ENCODE peak calls at places on chromosomes 5 and 9, in six cellular contexts. One of them, this sample, is unnamed.

GRCh38 chr5:76664065-76664464 is 40.9 kb upstream of the F2RL2 start:
- DNase-seq in HepG2: no peak
- DNase-seq in A549: no peak
- DNase-seq in GM12878: no peak
- DNase-seq in NB4: peak; percentile 25
- DNase-seq in K562: no peak
- DNase-seq in this sample: no peak

GRCh38 chr9:34623386-34624235 is 3.3 kb upstream of the DCTN3 start:
- DNase-seq in HepG2: no peak
- DNase-seq in A549: no peak
- DNase-seq in GM12878: no peak
- DNase-seq in NB4: no peak
- DNase-seq in K562: no peak
- DNase-seq in this sample: no peak

GRCh38 chr5:149740341-149740740 is 10.2 kb downstream of the PPARGC1B start:
- DNase-seq in HepG2: no peak
- DNase-seq in A549: no peak
- DNase-seq in GM12878: no peak
- DNase-seq in NB4: no peak
- DNase-seq in K562: no peak
- DNase-seq in this sample: no peak

GRCh38 chr9:2411459-2412215 is 209.9 kb upstream of the VLDLR start:
- DNase-seq in HepG2: no peak
- DNase-seq in A549: no peak
- DNase-seq in GM12878: no peak
- DNase-seq in NB4: no peak
- DNase-seq in K562: no peak
- DNase-seq in this sample: no peak

GRCh38 chr9:130265431-130266235 is at the start of gene HMCN2:
- DNase-seq in HepG2: no peak
- DNase-seq in A549: no peak
- DNase-seq in GM12878: no peak
- DNase-seq in NB4: peak; percentile 40
- DNase-seq in K562: no peak
- DNase-seq in this sample: no peak

GRCh38 chr9:125674981-125675973 is 31.7 kb downstream of the MAPKAP1 start:
- DNase-seq in HepG2: peak; percentile 51
- DNase-seq in A549: peak; percentile 53
- DNase-seq in GM12878: no peak
- DNase-seq in NB4: no peak
- DNase-seq in K562: no peak
- DNase-seq in this sample: peak; percentile 89

GRCh38 chr9:27033815-27034403 is 28.4 kb upstream of the LRRC19 start:
- DNase-seq in HepG2: peak; percentile 30
- DNase-seq in A549: peak; percentile 59
- DNase-seq in GM12878: peak; percentile 13
- DNase-seq in NB4: peak; percentile 73
- DNase-seq in K562: peak; percentile 33
- DNase-seq in this sample: peak; percentile 78

GRCh38 chr9:73023025-73023541 is 70.2 kb upstream of the ALDH1A1 start:
- DNase-seq in HepG2: peak; percentile 75
- DNase-seq in A549: peak; percentile 42
- DNase-seq in GM12878: peak; percentile 3
- DNase-seq in NB4: peak; percentile 54
- DNase-seq in K562: peak; percentile 72
- DNase-seq in this sample: peak; percentile 80

GRCh38 chr9:80556631-80557030 is 984.9 kb downstream of the TLE4 start:
- DNase-seq in HepG2: no peak
- DNase-seq in A549: no peak
- DNase-seq in GM12878: no peak
- DNase-seq in NB4: no peak
- DNase-seq in K562: no peak
- DNase-seq in this sample: no peak

GRCh38 chr5:62199792-62200716 is 106.0 kb upstream of the KIF2A start:
- DNase-seq in HepG2: no peak
- DNase-seq in A549: no peak
- DNase-seq in GM12878: no peak
- DNase-seq in NB4: peak; percentile 31
- DNase-seq in K562: no peak
- DNase-seq in this sample: no peak

GRCh38 chr9:114787781-114788498 is 17.9 kb downstream of the TNFSF15 start:
- DNase-seq in HepG2: no peak
- DNase-seq in A549: no peak
- DNase-seq in GM12878: no peak
- DNase-seq in NB4: no peak
- DNase-seq in K562: no peak
- DNase-seq in this sample: no peak

GRCh38 chr9:68950188-68950587 is 63.7 kb downstream of the PRKACG start:
- DNase-seq in HepG2: no peak
- DNase-seq in A549: no peak
- DNase-seq in GM12878: no peak
- DNase-seq in NB4: no peak
- DNase-seq in K562: no peak
- DNase-seq in this sample: no peak

GRCh38 chr9:68947015-68947414 is 66.9 kb downstream of the PRKACG start:
- DNase-seq in HepG2: no peak
- DNase-seq in A549: no peak
- DNase-seq in GM12878: no peak
- DNase-seq in NB4: no peak
- DNase-seq in K562: no peak
- DNase-seq in this sample: no peak

GRCh38 chr9:68950689-68951088 is 63.2 kb downstream of the PRKACG start:
- DNase-seq in HepG2: no peak
- DNase-seq in A549: no peak
- DNase-seq in GM12878: no peak
- DNase-seq in NB4: no peak
- DNase-seq in K562: no peak
- DNase-seq in this sample: no peak

GRCh38 chr9:68947842-68948569 is 65.9 kb downstream of the PRKACG start:
- DNase-seq in HepG2: no peak
- DNase-seq in A549: no peak
- DNase-seq in GM12878: no peak
- DNase-seq in NB4: no peak
- DNase-seq in K562: no peak
- DNase-seq in this sample: no peak

GRCh38 chr9:68949271-68950000 is 64.5 kb downstream of the PRKACG start:
- DNase-seq in HepG2: no peak
- DNase-seq in A549: no peak
- DNase-seq in GM12878: peak; percentile 45
- DNase-seq in NB4: no peak
- DNase-seq in K562: no peak
- DNase-seq in this sample: no peak
- TF ChIP-seq MYC in HepG2: no peak
- TF ChIP-seq MYC in A549: no peak
- TF ChIP-seq MYC in GM12878: no peak
- TF ChIP-seq MYC in NB4: no peak
- TF ChIP-seq MYC in K562: no peak
- TF ChIP-seq MYC in this sample: no peak

GRCh38 chr9:88746029-88746743 is 211.2 kb downstream of the NXNL2 start:
- DNase-seq in HepG2: no peak
- DNase-seq in A549: no peak
- DNase-seq in GM12878: no peak
- DNase-seq in NB4: no peak
- DNase-seq in K562: no peak
- DNase-seq in this sample: no peak
- TF ChIP-seq MYC in HepG2: no peak
- TF ChIP-seq MYC in A549: no peak
- TF ChIP-seq MYC in GM12878: no peak
- TF ChIP-seq MYC in NB4: no peak
- TF ChIP-seq MYC in K562: no peak
- TF ChIP-seq MYC in this sample: no peak

GRCh38 chr5:4874097-4874496 is 266.0 kb upstream of the ADAMTS16 start:
- DNase-seq in HepG2: no peak
- DNase-seq in A549: no peak
- DNase-seq in GM12878: no peak
- DNase-seq in NB4: no peak
- DNase-seq in K562: no peak
- DNase-seq in this sample: no peak

GRCh38 chr5:4879075-4879474 is 261.1 kb upstream of the ADAMTS16 start:
- DNase-seq in HepG2: no peak
- DNase-seq in A549: no peak
- DNase-seq in GM12878: no peak
- DNase-seq in NB4: no peak
- DNase-seq in K562: no peak
- DNase-seq in this sample: no peak

GRCh38 chr5:4868140-4868735 is 271.9 kb upstream of the ADAMTS16 start:
- DNase-seq in HepG2: peak; percentile 42
- DNase-seq in A549: peak; percentile 76
- DNase-seq in GM12878: no peak
- DNase-seq in NB4: peak; percentile 55
- DNase-seq in K562: peak; percentile 74
- DNase-seq in this sample: no peak

GRCh38 chr5:4875942-4876341 is 264.2 kb upstream of the ADAMTS16 start:
- DNase-seq in HepG2: no peak
- DNase-seq in A549: no peak
- DNase-seq in GM12878: no peak
- DNase-seq in NB4: no peak
- DNase-seq in K562: no peak
- DNase-seq in this sample: no peak

DNA sequence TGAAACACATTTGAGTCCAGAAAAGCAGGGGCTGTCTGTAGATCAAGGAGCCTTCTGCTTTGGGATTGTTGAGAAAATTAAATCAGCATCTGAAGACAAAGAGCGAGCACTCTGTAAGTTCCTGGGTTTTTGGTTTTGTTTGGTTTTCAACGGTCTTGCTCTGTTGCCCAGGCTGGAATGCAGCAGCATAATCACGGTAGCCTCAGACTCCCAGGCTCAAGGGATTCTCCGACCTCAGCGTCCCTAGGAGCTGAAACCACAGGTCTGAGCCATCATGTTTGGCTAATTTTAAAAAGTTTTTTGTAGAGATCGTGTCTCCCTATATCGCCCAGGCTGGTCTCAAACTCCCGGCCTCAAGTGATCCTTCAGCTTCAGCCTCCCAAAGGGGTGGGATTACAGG is 266.5 kb upstream of the ADAMTS16 start:
- DNase-seq in HepG2: no peak
- DNase-seq in A549: no peak
- DNase-seq in GM12878: no peak
- DNase-seq in NB4: no peak
- DNase-seq in K562: no peak
- DNase-seq in this sample: no peak
- TF ChIP-seq MYC in HepG2: no peak
- TF ChIP-seq MYC in A549: no peak
- TF ChIP-seq MYC in GM12878: no peak
- TF ChIP-seq MYC in NB4: no peak
- TF ChIP-seq MYC in K562: no peak
- TF ChIP-seq MYC in this sample: no peak

DNA sequence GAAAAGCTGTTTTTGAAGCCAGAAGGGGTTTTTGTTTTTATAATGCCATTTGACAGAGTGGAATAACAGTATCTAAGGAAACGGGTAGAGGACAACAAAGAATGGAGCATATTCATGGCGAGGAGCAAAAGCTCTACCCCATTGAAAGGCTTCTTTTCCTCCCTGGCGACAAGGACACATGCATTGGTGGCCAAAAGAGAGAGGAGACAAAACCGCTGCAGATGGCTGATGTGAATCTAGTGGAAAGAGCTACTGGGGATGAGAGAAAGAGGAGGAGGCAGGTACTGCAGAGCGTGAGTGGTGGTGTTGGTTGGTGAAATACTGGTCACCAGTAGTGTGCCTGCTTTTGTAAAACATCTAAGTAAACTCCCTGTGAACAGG is 485 bp downstream of the APC start:
- DNase-seq in HepG2: no peak
- DNase-seq in A549: no peak
- DNase-seq in GM12878: no peak
- DNase-seq in NB4: peak; percentile 46
- DNase-seq in K562: peak; percentile 59
- DNase-seq in this sample: no peak
- TF ChIP-seq MYC in HepG2: no peak
- TF ChIP-seq MYC in A549: no peak
- TF ChIP-seq MYC in GM12878: no peak
- TF ChIP-seq MYC in NB4: no peak
- TF ChIP-seq MYC in K562: no peak
- TF ChIP-seq MYC in this sample: no peak

GRCh38 chr5:145536133-145536532 is 299.0 kb downstream of the PRELID2 start:
- DNase-seq in HepG2: no peak
- DNase-seq in A549: no peak
- DNase-seq in GM12878: no peak
- DNase-seq in NB4: no peak
- DNase-seq in K562: no peak
- DNase-seq in this sample: no peak

GRCh38 chr5:145539201-145539600 is 295.9 kb downstream of the PRELID2 start:
- DNase-seq in HepG2: no peak
- DNase-seq in A549: no peak
- DNase-seq in GM12878: no peak
- DNase-seq in NB4: no peak
- DNase-seq in K562: no peak
- DNase-seq in this sample: no peak

GRCh38 chr5:145543968-145544367 is 291.2 kb downstream of the PRELID2 start:
- DNase-seq in HepG2: peak; percentile 45
- DNase-seq in A549: no peak
- DNase-seq in GM12878: no peak
- DNase-seq in NB4: no peak
- DNase-seq in K562: no peak
- DNase-seq in this sample: no peak

DNA sequence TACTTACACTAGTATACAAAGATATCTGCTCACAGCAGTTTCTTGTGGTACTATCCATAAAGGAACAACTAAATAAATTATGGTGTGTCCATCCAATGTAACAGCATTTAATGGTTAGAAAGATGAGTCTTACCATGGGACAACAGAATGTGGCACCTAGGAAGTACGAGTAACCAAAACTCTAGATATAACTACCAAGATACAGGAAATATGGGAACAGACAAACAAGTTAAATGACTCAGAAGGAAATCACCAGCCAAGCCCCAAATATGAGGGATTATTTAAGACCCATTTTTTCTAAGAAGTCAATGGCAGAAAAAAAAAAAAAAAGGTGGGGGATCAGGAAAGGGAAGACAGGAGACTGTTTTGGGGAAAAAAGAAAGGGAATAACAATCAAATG is 294.8 kb downstream of the PRELID2 start:
- DNase-seq in HepG2: no peak
- DNase-seq in A549: no peak
- DNase-seq in GM12878: no peak
- DNase-seq in NB4: no peak
- DNase-seq in K562: no peak
- DNase-seq in this sample: peak; percentile 13
- TF ChIP-seq MYC in HepG2: no peak
- TF ChIP-seq MYC in A549: no peak
- TF ChIP-seq MYC in GM12878: no peak
- TF ChIP-seq MYC in NB4: no peak
- TF ChIP-seq MYC in K562: no peak
- TF ChIP-seq MYC in this sample: no peak